ENCODE peak calls at places on chromosome 15, in four cellular contexts. Q is left lung, M is MCF 10A, A is foreskin keratinocyte. J is an unnamed sample.

GRCh38 chr15:40092416-40093223 is 16.1 kb downstream of the BMF start:
- DNase-seq in Q (no peak), M (no peak), A (no peak), J (peak)

GRCh38 chr15:79919749-79920511 is 23.1 kb upstream of the MTHFS start:
- DNase-seq in Q (no peak), M (no peak), A (no peak), J (no peak)

GRCh38 chr15:59723686-59724336 is 34.7 kb upstream of the BNIP2 start:
- DNase-seq in Q (no peak), M (peak), A (no peak), J (no peak)

GRCh38 chr15:27235161-27235560 is 264.2 kb downstream of the GABRG3 start:
- DNase-seq in Q (no peak), M (no peak), A (no peak), J (no peak)

GRCh38 chr15:45371546-45371945 is 6.8 kb downstream of the GATM start:
- DNase-seq in Q (no peak), M (no peak), A (no peak), J (no peak)

GRCh38 chr15:79208179-79208578 is 74.3 kb upstream of the ANKRD34C start:
- DNase-seq in Q (no peak), M (no peak), A (no peak), J (no peak)

GRCh38 chr15:24848050-24848449 is 106.7 kb upstream of the SNRPN start:
- DNase-seq in Q (no peak), M (no peak), A (no peak), J (no peak)

GRCh38 chr15:50066202-50066601 is 52.8 kb downstream of the ATP8B4 start:
- DNase-seq in Q (no peak), M (peak), A (peak), J (peak)

GRCh38 chr15:27486036-27486435 is 515.1 kb downstream of the GABRG3 start:
- DNase-seq in Q (no peak), M (no peak), A (no peak), J (no peak)

GRCh38 chr15:57635300-57635944 is 43.7 kb downstream of the MYZAP start:
- DNase-seq in Q (no peak), M (no peak), A (no peak), J (no peak)

GRCh38 chr15:31341501-31342195 is 15.0 kb downstream of the KLF13 start:
- DNase-seq in Q (no peak), M (no peak), A (no peak), J (no peak)

GRCh38 chr15:77837649-77838025 is 204.9 kb upstream of the LINGO1 start:
- DNase-seq in Q (no peak), M (no peak), A (no peak), J (no peak)

GRCh38 chr15:46450810-46451182 is 816.0 kb downstream of the SQOR start:
- DNase-seq in Q (no peak), M (no peak), A (no peak), J (no peak)

GRCh38 chr15:72155635-72156616 is 37.7 kb downstream of the SENP8 start:
- DNase-seq in Q (peak), M (peak), A (peak), J (peak)

GRCh38 chr15:60752973-60753720 is 274.2 kb upstream of the ICE2 start:
- DNase-seq in Q (no peak), M (no peak), A (no peak), J (no peak)

GRCh38 chr15:75347222-75348033 is 589 bp downstream of the NEIL1 start:
- DNase-seq in Q (peak), M (peak), A (no peak), J (no peak)

GRCh38 chr15:60844431-60845174 is 365.7 kb upstream of the ICE2 start:
- DNase-seq in Q (no peak), M (no peak), A (no peak), J (no peak)

GRCh38 chr15:48866141-48866563 is 11.8 kb upstream of the EID1 start:
- DNase-seq in Q (no peak), M (no peak), A (no peak), J (peak)

GRCh38 chr15:48623456-48623855 is 22.1 kb downstream of the FBN1 start:
- DNase-seq in Q (no peak), M (no peak), A (no peak), J (no peak)

GRCh38 chr15:93035953-93036810 is 52.8 kb downstream of the RGMA start:
- DNase-seq in Q (peak), M (peak), A (no peak), J (no peak)

GRCh38 chr15:72285927-72286516 is 13.7 kb upstream of the PARP6 start:
- DNase-seq in Q (peak), M (peak), A (no peak), J (no peak)

GRCh38 chr15:73946795-73947370 is 20.6 kb downstream of the LOXL1 start:
- DNase-seq in Q (peak), M (no peak), A (no peak), J (no peak)

GRCh38 chr15:72585659-72586058 is 68.8 kb upstream of the GOLGA6B start:
- DNase-seq in Q (no peak), M (peak), A (no peak), J (peak)

GRCh38 chr15:89244512-89244869 is 712 bp downstream of the FANCI start:
- DNase-seq in Q (no peak), M (no peak), A (peak), J (peak)

GRCh38 chr15:77239892-77240608 is 169.1 kb upstream of the TSPAN3 start:
- DNase-seq in Q (no peak), M (peak), A (no peak), J (peak)

GRCh38 chr15:52438047-52438446 is 90.6 kb downstream of the MYO5A start:
- DNase-seq in Q (no peak), M (no peak), A (no peak), J (no peak)

GRCh38 chr15:63111481-63111880 is 10.2 kb upstream of the LACTB start:
- DNase-seq in Q (no peak), M (no peak), A (no peak), J (no peak)

GRCh38 chr15:43511012-43511885 is 6.2 kb upstream of the MAP1A start:
- DNase-seq in Q (no peak), M (peak), A (no peak), J (no peak)

GRCh38 chr15:66601521-66601920 is 35.7 kb upstream of the LCTL start:
- DNase-seq in Q (no peak), M (no peak), A (no peak), J (no peak)

GRCh38 chr15:79978694-79979519 is 7.9 kb upstream of the BCL2A1 start:
- DNase-seq in Q (no peak), M (peak), A (no peak), J (peak)

GRCh38 chr15:81323559-81323943 is 390 bp downstream of the STARD5 start:
- DNase-seq in Q (no peak), M (no peak), A (no peak), J (no peak)

GRCh38 chr15:81327526-81327925 is 3.6 kb upstream of the STARD5 start:
- DNase-seq in Q (no peak), M (no peak), A (no peak), J (peak)

GRCh38 chr15:81329446-81329845 is 5.5 kb upstream of the STARD5 start:
- DNase-seq in Q (no peak), M (no peak), A (no peak), J (no peak)

GRCh38 chr15:81323944-81324881 is at the start of gene STARD5:
- DNase-seq in Q (peak), M (peak), A (peak), J (peak)

GRCh38 chr15:81326466-81327212 is 2.7 kb upstream of the STARD5 start:
- DNase-seq in Q (no peak), M (no peak), A (no peak), J (no peak)
- TF ChIP-seq CTCF in Q (no peak), M (no peak), A (no peak), J (no peak)

GRCh38 chr15:84570164-84570692 is 30.6 kb upstream of the ZSCAN2 start:
- DNase-seq in Q (peak), M (peak), A (no peak), J (peak)

GRCh38 chr15:84572231-84572630 is 28.6 kb upstream of the ZSCAN2 start:
- DNase-seq in Q (no peak), M (no peak), A (no peak), J (no peak)

DNA sequence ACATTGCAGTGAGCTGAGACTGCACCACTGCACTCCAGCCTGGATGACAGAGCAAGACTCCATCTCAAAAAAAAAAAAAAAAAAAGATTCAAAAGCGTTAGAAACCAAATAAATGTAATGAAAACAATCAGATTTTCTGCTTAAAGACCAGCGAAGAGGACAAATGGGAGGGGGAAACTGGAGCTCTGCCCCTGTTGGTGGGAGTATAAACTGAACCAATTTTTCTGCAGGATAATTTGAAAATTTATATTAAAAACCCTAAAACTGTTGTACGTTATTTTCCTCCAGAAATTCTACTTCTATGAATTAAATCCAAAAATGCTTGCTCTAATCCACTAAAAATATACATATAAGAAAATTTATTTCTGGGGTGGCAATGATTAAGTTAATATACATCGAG is 25.3 kb upstream of the ZSCAN2 start:
- DNase-seq in Q (no peak), M (no peak), A (no peak), J (no peak)
- TF ChIP-seq CTCF in Q (no peak), M (no peak), A (no peak), J (no peak)

DNA sequence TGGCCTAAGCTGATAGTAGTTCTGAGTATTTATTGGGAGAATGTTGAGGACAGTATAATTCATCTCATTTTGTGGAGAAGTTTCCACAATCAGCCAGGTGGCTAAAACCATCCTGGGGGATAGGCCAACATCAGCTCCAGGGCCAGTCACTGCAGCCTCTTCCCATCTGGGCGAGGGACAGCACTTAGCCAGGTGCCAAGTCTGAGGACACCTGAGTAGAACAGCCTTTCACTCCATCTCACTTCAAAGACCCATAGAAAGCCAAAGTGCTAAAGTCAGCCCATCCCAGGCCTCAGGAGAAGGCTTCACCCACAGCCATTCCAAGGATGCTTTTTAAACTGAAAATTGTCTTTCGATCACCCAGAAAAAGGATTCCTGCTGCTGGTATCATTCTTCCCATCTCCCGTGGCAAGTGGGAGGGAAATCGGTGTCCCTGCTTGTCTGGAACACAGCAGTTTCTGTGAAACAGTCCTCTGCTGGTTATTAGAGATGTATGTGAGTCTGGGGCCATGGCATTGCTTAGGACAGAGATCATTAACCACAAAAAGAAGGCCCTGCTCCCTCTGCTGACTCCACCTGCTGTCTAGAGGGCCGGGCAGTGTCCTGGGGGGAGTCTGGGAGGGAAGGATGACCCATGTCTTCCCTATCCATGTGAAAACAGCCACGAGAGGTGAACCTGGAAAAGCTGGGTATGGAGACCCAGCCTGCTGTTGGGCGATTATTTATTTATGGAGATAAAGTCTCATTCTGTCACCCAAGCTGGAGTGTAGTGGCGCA is 9.6 kb downstream of the CALML4 start:
- DNase-seq in Q (no peak), M (no peak), A (no peak), J (no peak)
- TF ChIP-seq CTCF in Q (no peak), M (no peak), A (no peak), J (no peak)

GRCh38 chr15:94287794-94288246 is 56.5 kb downstream of the MCTP2 start:
- DNase-seq in Q (no peak), M (no peak), A (no peak), J (no peak)
- TF ChIP-seq CTCF in Q (no peak), M (no peak), A (no peak), J (no peak)

GRCh38 chr15:61853195-61853594 is 207.1 kb downstream of the VPS13C start:
- DNase-seq in Q (no peak), M (no peak), A (no peak), J (no peak)
- TF ChIP-seq CTCF in Q (no peak), M (no peak), A (no peak), J (no peak)